ENCODE peak calls at places on chromosomes 4 and X, in seven cellular contexts. D is A549; O is CD4-positive, alpha-beta T cell; F is suprapubic skin; H is endodermal cell; C is testis; N is CD8-positive, alpha-beta memory T cell. V is an unnamed sample. For H3K9me3, the result is how much of the 10 kb centered on the place peaks cover.

GRCh38 chrX:989959-990510 is 222.4 kb downstream of the CRLF2 start:
- DNase-seq in D (peak), O (no peak), F (peak), H (peak), C (peak), N (peak), V (peak)

GRCh38 chrX:136030357-136031225 is 45.4 kb downstream of the SLC9A6 start:
- DNase-seq in D (no peak), O (no peak), F (peak), H (no peak), C (no peak), N (no peak), V (no peak)

GRCh38 chrX:111168314-111168713 is 72.3 kb downstream of the PAK3 start:
- DNase-seq in D (no peak), O (no peak), F (no peak), H (peak), C (peak), N (no peak), V (no peak)

GRCh38 chr4:123144626-123145025 is 222.2 kb upstream of the NUDT6 start:
- DNase-seq in D (no peak), O (no peak), F (no peak), H (no peak), C (no peak), N (no peak), V (no peak)

GRCh38 chr4:159487284-159487747 is 384.4 kb downstream of the RAPGEF2 start:
- DNase-seq in D (peak), O (no peak), F (no peak), H (peak), C (peak), N (peak), V (peak)

GRCh38 chr4:173490817-173491518 is 39.1 kb downstream of the HAND2 start:
- DNase-seq in D (no peak), O (no peak), F (no peak), H (peak), C (no peak), N (no peak), V (no peak)

GRCh38 chr4:139208404-139208945 is 31.5 kb upstream of the ELF2 start:
- DNase-seq in D (no peak), O (no peak), F (no peak), H (no peak), C (no peak), N (no peak), V (no peak)

GRCh38 chrX:34612036-34612435 is 45.0 kb downstream of the TMEM47 start:
- DNase-seq in D (no peak), O (no peak), F (no peak), H (no peak), C (no peak), N (no peak), V (no peak)

GRCh38 chr4:87151730-87152129 is 68.7 kb downstream of the KLHL8 start:
- DNase-seq in D (no peak), O (no peak), F (no peak), H (no peak), C (no peak), N (no peak), V (no peak)

GRCh38 chrX:46873746-46874145 is 36.9 kb downstream of the RP2 start:
- DNase-seq in D (no peak), O (no peak), F (no peak), H (no peak), C (no peak), N (no peak), V (no peak)

GRCh38 chrX:129754266-129755024 is 15.7 kb downstream of the XPNPEP2 start:
- DNase-seq in D (no peak), O (no peak), F (no peak), H (peak), C (no peak), N (no peak), V (no peak)

GRCh38 chr4:158255727-158256324 is 45.5 kb downstream of the TMEM144 start:
- DNase-seq in D (peak), O (no peak), F (no peak), H (no peak), C (no peak), N (no peak), V (no peak)

GRCh38 chr4:114558446-114559020 is 40.1 kb upstream of the UGT8 start:
- DNase-seq in D (no peak), O (no peak), F (no peak), H (no peak), C (no peak), N (no peak), V (no peak)
- H3K9me3 ChIP-seq in D (under half), O (under half), F (under half), H (half or more), C (under half), N (under half), V (under half)

GRCh38 chr4:128737098-128737513 is 72.4 kb upstream of the JADE1 start:
- DNase-seq in D (no peak), O (no peak), F (no peak), H (peak), C (peak), N (no peak), V (no peak)
- H3K9me3 ChIP-seq in D (under half), O (under half), F (under half), H (under half), C (under half), N (under half), V (under half)

GRCh38 chr4:7190278-7190594 is 2.1 kb upstream of the SORCS2 start:
- DNase-seq in D (no peak), O (no peak), F (no peak), H (no peak), C (no peak), N (no peak), V (no peak)
- H3K9me3 ChIP-seq in D (under half), O (under half), F (under half), H (under half), C (under half), N (under half), V (under half)

GRCh38 chrX:20329435-20329834 is 62.7 kb upstream of the RPS6KA3 start:
- DNase-seq in D (no peak), O (no peak), F (no peak), H (no peak), C (no peak), N (no peak), V (no peak)

GRCh38 chrX:20330545-20330944 is 63.8 kb upstream of the RPS6KA3 start:
- DNase-seq in D (no peak), O (no peak), F (no peak), H (no peak), C (no peak), N (no peak), V (no peak)

GRCh38 chrX:20333672-20334071 is 67.0 kb upstream of the RPS6KA3 start:
- DNase-seq in D (no peak), O (no peak), F (no peak), H (no peak), C (no peak), N (no peak), V (no peak)
- H3K9me3 ChIP-seq in D (under half), O (under half), F (under half), H (under half), C (under half), N (under half), V (under half)

DNA sequence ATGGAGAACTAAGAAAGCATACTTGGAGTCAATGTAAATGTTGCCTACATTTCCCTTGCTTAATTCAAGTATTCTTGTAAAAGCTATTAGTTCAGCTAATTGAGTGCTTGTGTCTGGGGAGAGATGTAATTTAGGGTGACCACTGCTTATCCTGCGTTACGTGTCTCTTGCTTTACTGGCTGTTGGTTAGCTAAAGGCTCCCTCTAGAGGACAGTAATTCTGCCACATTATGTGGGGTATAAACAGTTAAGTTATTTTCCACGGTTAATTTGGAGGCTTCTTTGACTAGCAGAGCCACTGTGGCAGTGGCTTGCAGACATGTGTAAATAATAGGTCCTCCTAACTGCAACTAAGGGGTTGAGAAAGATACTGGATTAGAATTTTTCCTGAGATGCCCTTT is 25.3 kb upstream of the NAF1 start:
- DNase-seq in D (no peak), O (no peak), F (no peak), H (no peak), C (no peak), N (no peak), V (no peak)
- H3K9me3 ChIP-seq in D (under half), O (under half), F (under half), H (half or more), C (under half), N (under half), V (half or more)

GRCh38 chr4:174869334-174869733 is 40.3 kb upstream of the GLRA3 start:
- DNase-seq in D (no peak), O (no peak), F (no peak), H (no peak), C (no peak), N (no peak), V (no peak)

GRCh38 chr4:174864031-174864430 is 35.0 kb upstream of the GLRA3 start:
- DNase-seq in D (no peak), O (no peak), F (no peak), H (no peak), C (no peak), N (no peak), V (no peak)

GRCh38 chr4:174867893-174868292 is 38.8 kb upstream of the GLRA3 start:
- DNase-seq in D (no peak), O (no peak), F (no peak), H (no peak), C (no peak), N (no peak), V (no peak)

GRCh38 chr4:174870311-174870710 is 41.3 kb upstream of the GLRA3 start:
- DNase-seq in D (no peak), O (no peak), F (no peak), H (no peak), C (no peak), N (no peak), V (no peak)

DNA sequence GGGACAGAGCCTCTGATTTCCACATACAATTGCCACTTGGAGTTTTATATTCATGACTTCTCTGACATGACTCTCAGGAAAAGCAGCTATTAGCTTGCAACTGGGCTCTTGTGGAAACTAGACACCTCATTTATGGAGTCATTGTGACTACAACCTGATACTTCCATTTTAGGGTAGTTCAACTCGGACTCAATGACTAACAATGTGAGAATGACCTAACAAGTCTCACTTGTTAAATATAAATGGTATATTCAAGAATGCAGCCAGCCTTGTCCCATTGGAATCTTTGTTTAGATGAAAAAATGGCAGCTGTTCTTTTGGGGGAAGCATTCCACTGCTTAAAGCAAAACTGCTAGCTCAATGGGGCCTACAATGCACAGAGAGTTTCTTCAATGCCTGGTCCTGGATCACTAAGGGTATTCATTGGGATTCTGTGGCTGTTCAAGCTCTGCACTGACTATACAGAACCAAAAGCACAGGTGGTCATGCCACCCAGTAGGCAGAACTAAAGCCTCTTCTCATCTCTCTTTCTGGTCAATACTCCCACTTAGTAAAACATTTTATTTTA is 36.5 kb upstream of the GLRA3 start:
- DNase-seq in D (no peak), O (no peak), F (no peak), H (no peak), C (no peak), N (no peak), V (no peak)
- H3K9me3 ChIP-seq in D (under half), O (under half), F (under half), H (under half), C (under half), N (under half), V (under half)

DNA sequence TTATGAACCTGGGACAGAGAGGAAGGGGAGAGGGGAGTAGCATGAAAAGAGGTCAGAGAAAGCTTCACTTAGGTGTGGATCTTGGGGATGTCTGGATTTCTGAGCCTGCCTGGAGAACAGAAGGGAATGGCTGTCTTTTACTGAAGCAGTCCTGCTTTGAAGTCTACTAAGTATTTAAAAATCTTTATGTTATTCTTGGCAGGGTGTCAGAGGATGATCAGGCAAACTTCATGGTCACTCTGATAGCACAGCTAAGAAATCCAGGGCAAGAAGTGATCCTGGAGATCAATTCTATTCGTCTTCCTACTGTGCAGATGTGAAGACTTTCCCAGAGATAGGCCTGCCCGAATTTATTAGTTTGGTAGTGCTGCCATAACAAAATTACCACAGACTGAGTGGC is 464.4 kb upstream of the BOD1L1 start:
- DNase-seq in D (no peak), O (no peak), F (no peak), H (no peak), C (no peak), N (no peak), V (no peak)
- H3K9me3 ChIP-seq in D (under half), O (under half), F (under half), H (under half), C (under half), N (under half), V (under half)

DNA sequence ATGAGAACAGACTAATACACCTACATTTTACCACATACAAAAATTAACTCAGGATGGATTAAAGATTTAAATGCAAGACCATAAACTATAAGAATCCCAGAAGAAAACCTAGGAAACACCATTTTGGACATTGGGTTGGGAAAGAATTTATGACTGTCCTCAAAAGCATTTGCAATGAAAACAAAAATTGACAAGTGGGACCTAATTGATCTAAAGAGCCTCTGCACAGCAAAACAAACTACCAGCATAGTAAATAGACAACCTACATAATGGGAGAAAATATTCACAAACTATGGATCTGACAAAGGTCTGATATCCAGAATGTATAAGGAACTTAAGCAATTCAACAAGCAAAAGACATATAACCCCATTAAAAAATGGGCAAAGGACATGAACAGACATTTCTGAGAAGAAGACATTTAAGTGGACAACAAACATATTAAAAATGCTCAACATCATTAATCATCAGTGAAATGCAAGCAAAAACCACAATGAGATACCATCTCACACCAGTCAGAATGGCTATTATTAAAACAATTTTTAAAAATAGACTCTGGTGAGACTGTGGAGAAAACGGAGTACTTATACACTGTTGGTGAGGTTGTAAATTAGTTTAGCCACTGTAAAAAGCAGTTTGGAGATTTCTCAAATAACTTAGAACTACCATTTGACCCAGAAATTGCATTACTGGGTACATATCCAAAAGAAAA is 221.7 kb upstream of the DIPK2B start:
- DNase-seq in D (no peak), O (no peak), F (no peak), H (no peak), C (no peak), N (no peak), V (no peak)
- H3K9me3 ChIP-seq in D (under half), O (under half), F (under half), H (under half), C (under half), N (under half), V (under half)

GRCh38 chr4:151797853-151798252 is 37.0 kb upstream of the GATB start:
- DNase-seq in D (no peak), O (no peak), F (no peak), H (no peak), C (no peak), N (no peak), V (no peak)

GRCh38 chr4:151799417-151800030 is 38.7 kb upstream of the GATB start:
- DNase-seq in D (no peak), O (no peak), F (no peak), H (no peak), C (no peak), N (no peak), V (no peak)

GRCh38 chr4:151796106-151796505 is 35.3 kb upstream of the GATB start:
- DNase-seq in D (no peak), O (no peak), F (no peak), H (no peak), C (no peak), N (no peak), V (no peak)

GRCh38 chr4:151798678-151799416 is 38.0 kb upstream of the GATB start:
- DNase-seq in D (no peak), O (no peak), F (no peak), H (no peak), C (no peak), N (no peak), V (no peak)

DNA sequence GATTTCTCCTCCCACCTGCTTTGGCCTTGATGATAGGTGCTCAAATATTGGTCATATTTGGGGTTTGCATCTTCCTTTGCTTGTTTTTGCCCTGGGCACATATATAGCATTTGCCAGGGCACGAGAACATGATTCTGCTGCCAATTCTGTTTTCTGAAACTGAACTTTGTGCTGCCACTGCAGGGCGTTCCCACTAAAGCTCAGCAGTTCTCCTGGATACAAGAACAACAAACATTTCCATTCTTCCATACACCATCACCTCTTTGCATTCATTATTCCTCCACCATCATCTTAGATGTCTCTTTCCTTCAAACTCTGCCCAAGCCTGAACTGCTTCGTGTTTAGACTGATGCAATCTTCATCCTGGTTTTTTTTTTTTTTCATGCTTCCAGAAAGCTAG is 36.3 kb upstream of the GATB start:
- DNase-seq in D (no peak), O (no peak), F (no peak), H (no peak), C (no peak), N (no peak), V (no peak)
- H3K9me3 ChIP-seq in D (under half), O (under half), F (under half), H (under half), C (under half), N (under half), V (under half)

V was measured in breast epithelium.